ENCODE peak calls at places on chromosomes 6 and 20, in seven cellular contexts. N is aorta, X is body of pancreas, K is cardiac muscle cell, B is upper lobe of right lung, F is IMR-90, S is kidney. P is an unnamed sample. For H3K9me3, the result is how much of the 10 kb centered on the place peaks cover.

GRCh38 chr6:142008776-142009175 is 123.9 kb upstream of the GJE1 start:
- DNase-seq in K (no peak), S (no peak), F (no peak), B (no peak), X (no peak), N (no peak), P (no peak)

GRCh38 chr6:16136536-16137450 is 7.9 kb downstream of the MYLIP start:
- DNase-seq in B (no peak), N (no peak), X (peak), F (peak), S (no peak), K (peak), P (no peak)

GRCh38 chr6:5213851-5214507 is 46.8 kb downstream of the LYRM4 start:
- DNase-seq in S (no peak), F (peak), B (no peak), N (no peak), K (peak), X (no peak), P (peak)

GRCh38 chr6:71502961-71503360 is 214.3 kb downstream of the OGFRL1 start:
- DNase-seq in N (no peak), K (no peak), B (no peak), X (no peak), S (no peak), F (no peak), P (no peak)

GRCh38 chr6:81761197-81761596 is 8.7 kb upstream of the TENT5A start:
- DNase-seq in N (no peak), X (no peak), S (no peak), F (peak), K (no peak), B (no peak), P (no peak)

GRCh38 chr20:37901667-37902503 is 1.0 kb upstream of the VSTM2L start:
- DNase-seq in K (peak), X (peak), B (no peak), S (no peak), F (peak), N (no peak), P (no peak)

GRCh38 chr6:128519132-128519930 is 1.1 kb downstream of the PTPRK start:
- DNase-seq in N (peak), S (peak), B (peak), F (peak), K (peak), X (peak), P (peak)

GRCh38 chr6:47810885-47811284 is 29.1 kb downstream of the OPN5 start:
- DNase-seq in X (no peak), N (no peak), F (no peak), B (no peak), S (no peak), K (no peak), P (no peak)

GRCh38 chr6:7252390-7252789 is 60.6 kb downstream of the SSR1 start:
- DNase-seq in B (no peak), K (no peak), S (peak), X (peak), N (peak), F (no peak), P (peak)

GRCh38 chr20:48584391-48585249 is 243.2 kb downstream of the PREX1 start:
- DNase-seq in S (no peak), X (no peak), K (no peak), N (no peak), F (no peak), B (peak), P (no peak)

GRCh38 chr20:64121586-64121985 is 14.2 kb upstream of the NPBWR2 start:
- DNase-seq in K (no peak), B (peak), F (no peak), N (peak), S (peak), X (no peak), P (peak)

GRCh38 chr6:52736145-52736544 is 27.1 kb downstream of the GSTA2 start:
- DNase-seq in F (no peak), X (no peak), K (no peak), B (no peak), S (no peak), N (no peak), P (no peak)

GRCh38 chr20:53034899-53035298 is 62.7 kb downstream of the TSHZ2 start:
- DNase-seq in B (no peak), N (no peak), F (no peak), X (no peak), S (no peak), K (no peak), P (no peak)

GRCh38 chr6:90393232-90393884 is 96.7 kb upstream of the BACH2 start:
- DNase-seq in B (no peak), X (peak), F (peak), S (no peak), N (no peak), K (peak), P (peak)

GRCh38 chr20:3093861-3094361 is 9.4 kb upstream of the AVP start:
- DNase-seq in B (no peak), S (peak), K (no peak), X (no peak), F (no peak), N (no peak), P (no peak)

GRCh38 chr6:57182017-57182432 is 9.9 kb downstream of the BAG2 start:
- DNase-seq in X (no peak), S (no peak), N (no peak), F (peak), B (no peak), K (peak), P (no peak)

GRCh38 chr6:48423640-48424365 is 312.8 kb upstream of the PTCHD4 start:
- DNase-seq in F (peak), X (no peak), N (no peak), S (no peak), K (peak), B (no peak), P (no peak)

GRCh38 chr20:32975698-32976674 is 28.2 kb downstream of the SUN5 start:
- DNase-seq in K (no peak), X (no peak), S (peak), N (no peak), B (peak), F (no peak), P (peak)

GRCh38 chr20:62211216-62211615 is 8.9 kb downstream of the HRH3 start:
- DNase-seq in K (no peak), F (no peak), N (no peak), B (no peak), S (peak), X (no peak), P (no peak)

GRCh38 chr6:85163553-85163952 is 286.3 kb upstream of the NT5E start:
- DNase-seq in X (no peak), B (no peak), N (no peak), S (no peak), F (no peak), K (peak), P (no peak)

GRCh38 chr20:32742322-32743236 is 688 bp downstream of the COMMD7 start:
- DNase-seq in K (no peak), F (no peak), S (peak), X (no peak), B (no peak), N (no peak), P (no peak)

GRCh38 chr6:63351995-63352586 is 32.3 kb upstream of the LGSN start:
- DNase-seq in F (peak), N (no peak), K (peak), B (no peak), S (no peak), X (no peak), P (no peak)

GRCh38 chr6:7389162-7389450 is 436 bp downstream of the CAGE1 start:
- DNase-seq in B (no peak), F (peak), S (no peak), K (peak), X (peak), N (no peak), P (no peak)

GRCh38 chr20:32945710-32946221 is 58.5 kb downstream of the SUN5 start:
- DNase-seq in X (no peak), B (no peak), N (no peak), F (peak), S (no peak), K (peak), P (no peak)

GRCh38 chr6:37822851-37823682 is 3.5 kb downstream of the ZFAND3 start:
- DNase-seq in X (no peak), F (no peak), S (no peak), N (no peak), B (no peak), K (peak), P (no peak)

GRCh38 chr6:48032156-48032555 is 78.8 kb downstream of the PTCHD4 start:
- DNase-seq in B (no peak), F (peak), K (peak), N (no peak), S (no peak), X (no peak), P (no peak)

GRCh38 chr6:169190144-169190584 is 63.5 kb downstream of the THBS2 start:
- DNase-seq in X (peak), N (peak), B (no peak), S (peak), F (peak), K (peak), P (peak)

GRCh38 chr6:95574811-95575210 is 2.5 kb upstream of the MANEA start:
- DNase-seq in F (peak), N (no peak), S (no peak), K (peak), B (no peak), X (no peak), P (no peak)

GRCh38 chr6:13288969-13289391 is 39.4 kb downstream of the TBC1D7 start:
- DNase-seq in S (no peak), X (no peak), B (no peak), F (no peak), N (no peak), K (no peak), P (no peak)

GRCh38 chr6:15427360-15428070 is 181.6 kb downstream of the JARID2 start:
- DNase-seq in B (no peak), S (no peak), N (no peak), K (no peak), F (peak), X (peak), P (no peak)

GRCh38 chr20:10611357-10611756 is 62.4 kb downstream of the JAG1 start:
- DNase-seq in S (peak), F (peak), B (no peak), X (peak), N (peak), K (peak), P (peak)

GRCh38 chr20:56181593-56181992 is 66.9 kb upstream of the MC3R start:
- DNase-seq in F (no peak), S (no peak), B (no peak), K (no peak), X (no peak), N (no peak), P (no peak)
- H3K9me3 ChIP-seq in F (under half), S (under half), B (under half), K (under half), X (under half), N (under half), P (under half)

GRCh38 chr6:96812077-96812703 is 25.1 kb downstream of the GPR63 start:
- DNase-seq in K (peak), X (no peak), S (no peak), F (peak), B (no peak), N (no peak), P (no peak)
- H3K4me3 ChIP-seq in K (no peak), X (no peak), S (no peak), F (no peak), B (no peak), N (no peak), P (no peak)

GRCh38 chr20:56072165-56072564 is 66.8 kb upstream of the CBLN4 start:
- DNase-seq in K (no peak), X (no peak), B (no peak), S (no peak), F (no peak), N (no peak), P (no peak)
- H3K9me3 ChIP-seq in K (under half), X (under half), B (under half), S (under half), F (under half), N (under half), P (under half)

GRCh38 chr6:43773050-43773956 is 3.3 kb downstream of the VEGFA start:
- DNase-seq in S (peak), F (peak), K (peak), B (peak), N (peak), X (peak), P (peak)
- H3K4me3 ChIP-seq in S (peak), F (peak), K (peak), B (peak), N (no peak), X (peak), P (peak)

GRCh38 chr20:31392836-31393235 is 2.4 kb upstream of the DEFB119 start:
- DNase-seq in F (no peak), K (no peak), B (no peak), S (no peak), X (no peak), N (no peak), P (no peak)
- H3K9me3 ChIP-seq in F (under half), K (under half), B (under half), S (under half), X (under half), N (under half), P (under half)

GRCh38 chr6:156782691-156783320 is 5.6 kb downstream of the ARID1B start:
- DNase-seq in N (no peak), B (no peak), S (no peak), F (no peak), X (no peak), K (no peak), P (no peak)

GRCh38 chr6:156780962-156781705 is 4.0 kb downstream of the ARID1B start:
- DNase-seq in F (no peak), K (no peak), X (no peak), N (no peak), B (no peak), S (no peak), P (no peak)

GRCh38 chr6:156786652-156787051 is 9.5 kb downstream of the ARID1B start:
- DNase-seq in F (no peak), K (no peak), S (no peak), N (no peak), B (no peak), X (no peak), P (no peak)

GRCh38 chr6:156781882-156782631 is 4.9 kb downstream of the ARID1B start:
- DNase-seq in K (no peak), B (no peak), F (no peak), S (no peak), X (no peak), N (no peak), P (no peak)

DNA sequence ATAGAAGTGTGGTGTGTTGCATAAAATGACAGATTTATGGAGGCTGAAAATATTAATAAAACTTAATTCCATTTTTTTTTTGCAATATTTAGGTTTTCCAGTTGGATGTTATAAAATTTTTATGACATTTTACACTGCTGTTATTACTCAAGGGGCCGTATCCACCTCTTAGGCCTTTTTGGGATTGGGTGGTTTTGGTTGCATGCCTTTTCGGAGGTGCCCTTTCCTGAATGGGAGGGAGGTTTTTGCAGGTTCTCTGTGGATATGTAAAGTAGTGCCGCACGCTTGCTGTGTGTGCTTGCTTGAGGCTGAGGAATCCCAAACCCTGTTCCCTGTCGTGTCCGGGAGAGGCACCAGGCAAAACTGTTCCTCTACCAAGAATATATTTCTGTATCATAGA is 6.8 kb downstream of the ARID1B start:
- DNase-seq in S (no peak), B (no peak), K (no peak), X (no peak), F (no peak), N (no peak), P (no peak)
- H3K4me3 ChIP-seq in S (no peak), B (no peak), K (peak), X (no peak), F (no peak), N (no peak), P (peak)

GRCh38 chr6:164414695-164415094 is 894.7 kb downstream of the C6orf118 start:
- DNase-seq in B (no peak), S (no peak), X (no peak), F (no peak), N (no peak), K (no peak), P (peak)

GRCh38 chr6:164415832-164416563 is 893.4 kb downstream of the C6orf118 start:
- DNase-seq in X (no peak), B (no peak), F (no peak), S (no peak), N (no peak), K (peak), P (no peak)

GRCh38 chr6:164419099-164419498 is 890.3 kb downstream of the C6orf118 start:
- DNase-seq in X (no peak), K (no peak), N (no peak), S (no peak), F (no peak), B (no peak), P (no peak)

GRCh38 chr6:164412566-164412965 is 896.8 kb downstream of the C6orf118 start:
- DNase-seq in N (no peak), X (no peak), S (no peak), F (no peak), B (no peak), K (no peak), P (no peak)

GRCh38 chr6:164417537-164417936 is 891.9 kb downstream of the C6orf118 start:
- DNase-seq in K (no peak), X (no peak), S (no peak), N (no peak), B (no peak), F (no peak), P (no peak)
- H3K9me3 ChIP-seq in K (under half), X (under half), S (under half), N (under half), B (under half), F (under half), P (under half)

GRCh38 chr20:17227669-17228623 is 1.1 kb downstream of the PCSK2 start:
- DNase-seq in K (peak), F (peak), S (peak), B (peak), X (no peak), N (peak), P (peak)
- H3K4me3 ChIP-seq in K (no peak), F (no peak), S (no peak), B (peak), X (no peak), N (no peak), P (no peak)

GRCh38 chr6:131096786-131097185 is 33.7 kb upstream of the EPB41L2 start:
- DNase-seq in N (no peak), F (no peak), S (no peak), B (no peak), X (no peak), K (no peak), P (no peak)

GRCh38 chr6:131093334-131093733 is 30.3 kb upstream of the EPB41L2 start:
- DNase-seq in N (no peak), X (no peak), B (no peak), K (no peak), F (no peak), S (no peak), P (no peak)
- H3K9me3 ChIP-seq in N (under half), X (under half), B (under half), K (under half), F (under half), S (under half), P (under half)